ENCODE peak calls at places on chromosomes 4 and X, in seven cellular contexts. K, I, Z, O, R, S and M are unnamed samples.

GRCh38 chr4:19047481-19047880 is 1025.9 kb upstream of the LCORL start:
- DNase-seq in O (no peak), I (no peak), R (no peak), S (no peak), Z (no peak), K (no peak), M (no peak)

GRCh38 chr4:2261110-2261852 is 628 bp downstream of the MXD4 start:
- DNase-seq in S (peak; percentile 56), R (peak; percentile 94), Z (no peak), K (peak; percentile 83), O (peak; percentile 30), I (peak; percentile 66), M (peak; percentile 62)

GRCh38 chr4:28886934-28887333 is 1833.2 kb upstream of the PCDH7 start:
- DNase-seq in R (no peak), O (peak; percentile 12), S (no peak), K (no peak), I (no peak), Z (no peak), M (peak; percentile 46)

GRCh38 chrX:10190367-10190766 is 33.6 kb downstream of the CLCN4 start:
- DNase-seq in R (no peak), K (peak; percentile 61), I (peak; percentile 27), O (peak; percentile 37), S (peak; percentile 87), Z (peak; percentile 72), M (peak; percentile 60)

GRCh38 chrX:154460326-154460725 is 2.2 kb downstream of the PLXNA3 start:
- DNase-seq in Z (no peak), I (no peak), K (no peak), S (no peak), O (no peak), R (no peak), M (no peak)

GRCh38 chrX:130741151-130741550 is 161.9 kb downstream of the ENOX2 start:
- DNase-seq in S (no peak), O (no peak), Z (no peak), R (no peak), K (no peak), I (no peak), M (no peak)

GRCh38 chr4:13599159-13599558 is 28.4 kb downstream of the BOD1L1 start:
- DNase-seq in O (no peak), I (no peak), K (no peak), Z (no peak), R (no peak), S (peak; percentile 16), M (no peak)

GRCh38 chr4:4439782-4440181 is 52.9 kb downstream of the NSG1 start:
- DNase-seq in K (no peak), I (no peak), Z (no peak), O (no peak), S (no peak), R (no peak), M (no peak)

GRCh38 chr4:155854597-155855226 is 11.4 kb downstream of the ASIC5 start:
- DNase-seq in K (peak; percentile 32), R (no peak), O (no peak), S (peak; percentile 51), Z (no peak), I (no peak), M (no peak)

GRCh38 chr4:177057191-177057590 is 252.5 kb upstream of the NEIL3 start:
- DNase-seq in S (no peak), O (no peak), R (no peak), I (no peak), Z (no peak), K (no peak), M (no peak)

GRCh38 chr4:140059159-140059558 is 94.8 kb downstream of the MAML3 start:
- DNase-seq in O (peak; percentile 35), I (no peak), Z (no peak), R (no peak), S (peak; percentile 57), K (peak; percentile 65), M (peak; percentile 35)

GRCh38 chr4:108465886-108466491 is 154.4 kb upstream of the RPL34 start:
- DNase-seq in O (no peak), Z (no peak), K (no peak), S (no peak), I (no peak), R (no peak), M (no peak)

GRCh38 chrX:131279617-131280016 is 9.5 kb downstream of the IGSF1 start:
- DNase-seq in S (no peak), I (no peak), Z (no peak), O (no peak), R (no peak), K (no peak), M (no peak)

GRCh38 chr4:3826247-3827172 is 60.3 kb downstream of the ADRA2C start:
- DNase-seq in R (no peak), S (no peak), I (no peak), O (no peak), K (no peak), Z (peak; percentile 34), M (no peak)

GRCh38 chr4:37268311-37268710 is 23.8 kb downstream of the NWD2 start:
- DNase-seq in I (no peak), O (no peak), R (no peak), K (peak; percentile 7), S (no peak), Z (no peak), M (peak; percentile 18)

GRCh38 chrX:107718156-107718621 is 57.4 kb downstream of the TSC22D3 start:
- DNase-seq in K (peak; percentile 92), R (peak; percentile 76), O (peak; percentile 69), Z (peak; percentile 44), I (peak; percentile 88), S (peak; percentile 92), M (peak; percentile 74)

GRCh38 chrX:129654652-129655546 is at the start of gene APLN:
- DNase-seq in I (no peak), R (no peak), K (peak; percentile 60), O (peak; percentile 30), S (peak; percentile 70), Z (no peak), M (peak; percentile 48)

GRCh38 chr4:101169044-101170014 is 178.0 kb downstream of the PPP3CA start:
- DNase-seq in I (peak; percentile 72), S (peak; percentile 87), R (peak; percentile 75), O (peak; percentile 58), Z (peak; percentile 83), K (peak; percentile 82), M (peak; percentile 86)

GRCh38 chr4:102693266-102693850 is 67.4 kb downstream of the MANBA start:
- DNase-seq in I (no peak), K (no peak), R (no peak), Z (no peak), O (peak; percentile 20), S (no peak), M (peak; percentile 63)

GRCh38 chr4:28799696-28800095 is 1920.5 kb upstream of the PCDH7 start:
- DNase-seq in S (no peak), R (no peak), Z (no peak), K (no peak), O (no peak), I (no peak), M (no peak)

GRCh38 chrX:24594531-24594930 is 52.6 kb downstream of the PCYT1B start:
- DNase-seq in S (no peak), O (no peak), Z (no peak), I (no peak), R (no peak), K (no peak), M (no peak)

GRCh38 chr4:11404431-11404830 is 24.3 kb downstream of the HS3ST1 start:
- DNase-seq in I (no peak), O (peak; percentile 31), K (no peak), Z (no peak), S (no peak), R (no peak), M (peak; percentile 65)

GRCh38 chrX:54633641-54634040 is 103.6 kb downstream of the GNL3L start:
- DNase-seq in I (no peak), O (peak; percentile 0), S (peak; percentile 80), K (no peak), Z (no peak), R (no peak), M (peak; percentile 0)
- H3K4me3 ChIP-seq in I (no peak overlapping the region), O (no peak overlapping the region), S (no peak overlapping the region), K (no peak overlapping the region), Z (no peak overlapping the region), R (no peak overlapping the region), M (no peak overlapping the region)

GRCh38 chr4:7964890-7965662 is 25.4 kb upstream of the AFAP1 start:
- DNase-seq in R (no peak), S (peak; percentile 58), O (peak; percentile 36), I (no peak), K (no peak), Z (no peak), M (peak; percentile 93)

GRCh38 chr4:7962609-7963508 is 23.2 kb upstream of the AFAP1 start:
- DNase-seq in S (no peak), R (no peak), K (no peak), Z (no peak), O (no peak), I (no peak), M (no peak)

GRCh38 chr4:7963691-7964090 is 24.0 kb upstream of the AFAP1 start:
- DNase-seq in O (no peak), Z (no peak), R (no peak), K (no peak), S (no peak), I (no peak), M (no peak)

GRCh38 chr4:7966281-7967062 is 26.8 kb upstream of the AFAP1 start:
- DNase-seq in S (no peak), O (no peak), K (no peak), Z (no peak), I (no peak), R (no peak), M (no peak)

GRCh38 chr4:7964459-7964858 is 24.8 kb upstream of the AFAP1 start:
- DNase-seq in I (no peak), K (no peak), S (no peak), Z (no peak), R (no peak), O (no peak), M (no peak)
- TF ChIP-seq CTCF in I (no peak), K (no peak), S (no peak), Z (no peak), R (no peak), O (no peak), M (no peak)

DNA sequence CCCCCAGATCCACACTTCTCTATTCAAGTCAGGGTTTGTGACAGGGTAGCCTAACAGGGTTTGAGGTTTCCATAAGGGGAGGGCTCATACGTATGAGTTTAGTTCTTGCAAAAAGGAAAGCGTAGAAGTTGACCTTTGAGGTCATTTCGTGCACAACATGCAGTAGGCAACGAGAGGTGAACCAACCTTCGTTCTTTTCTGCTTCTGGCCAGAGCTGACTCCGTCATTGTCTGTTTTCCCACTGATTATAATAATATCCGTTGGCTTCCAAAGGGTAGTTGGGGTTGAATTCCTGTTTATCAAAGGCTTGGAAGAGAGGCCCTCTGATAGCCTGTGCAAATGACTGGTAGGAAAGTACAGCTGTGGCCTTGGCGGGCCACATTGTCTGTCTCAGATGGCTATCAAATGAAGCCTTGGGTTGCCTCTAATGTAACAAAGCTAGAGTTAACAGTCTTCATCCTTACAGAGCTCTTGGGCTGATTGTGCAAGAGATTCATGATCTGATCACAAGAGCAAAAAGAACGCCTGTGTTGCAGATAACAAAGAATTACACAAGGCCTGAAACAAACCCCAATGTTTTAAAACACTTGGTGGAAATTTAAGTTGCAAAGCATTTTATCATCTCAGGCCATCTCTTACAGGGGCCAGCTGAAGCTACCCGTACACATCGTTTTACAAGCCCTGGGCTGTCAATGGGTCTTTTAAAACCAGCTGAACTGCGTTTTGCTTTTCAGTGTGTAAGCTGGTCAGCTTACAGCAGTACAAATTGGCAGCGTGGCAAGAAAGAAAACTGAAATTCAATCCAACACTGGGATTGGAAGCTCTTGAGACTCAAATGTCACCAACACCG is 46.1 kb upstream of the FAM9C start:
- DNase-seq in S (peak; percentile 83), Z (peak; percentile 67), I (no peak), R (no peak), O (no peak), K (peak; percentile 44), M (no peak)
- H3K4me3 ChIP-seq in S (no peak overlapping the region), Z (no peak overlapping the region), I (no peak overlapping the region), R (no peak overlapping the region), O (no peak overlapping the region), K (no peak overlapping the region), M (no peak overlapping the region)

GRCh38 chr4:169010125-169011023 is at the start of gene CBR4:
- DNase-seq in S (peak; percentile 99), K (peak; percentile 98), Z (peak; percentile 97), O (peak; percentile 98), I (peak; percentile 97), R (peak; percentile 100), M (peak; percentile 99)
- TF ChIP-seq CTCF in S (peak; percentile 47), K (no peak), Z (no peak), O (peak; percentile 15), I (peak; percentile 84), R (peak; percentile 68), M (peak; percentile 43)